ENCODE peak calls at places on chromosomes 1 and 21, in five cellular contexts. Q is H4; N is NCI-H187 treated with DMSO at 0.1 percent for 48 hours; S is stimulated activated CD4-positive, alpha-beta T cell treated with anti-CD3 and anti-CD28 coated beads, Interleukin-1b, Interleukin-23, amount 100 ng/mL, for 24 hours; Y is AG08395. R is an unnamed sample.

GRCh38 chr1:6358144-6358624 is 35.4 kb downstream of the ACOT7 start:
- DNase-seq in Y (no peak), Q (peak; percentile 94), S (no peak), N (no peak), R (peak; percentile 25)

GRCh38 chr1:113226118-113226517 is 153.1 kb downstream of the LRIG2 start:
- DNase-seq in S (no peak), Y (no peak), N (no peak), Q (peak; percentile 11), R (peak; percentile 12)

GRCh38 chr1:165903672-165904071 is 76.3 kb downstream of the UCK2 start:
- DNase-seq in Q (peak; percentile 48), N (no peak), Y (peak; percentile 52), S (no peak), R (no peak)

GRCh38 chr1:37958690-37959089 is 11.8 kb upstream of the INPP5B start:
- DNase-seq in N (no peak), Q (no peak), S (no peak), Y (peak; percentile 94), R (no peak)

GRCh38 chr1:162016616-162017015 is 7.1 kb downstream of the OLFML2B start:
- DNase-seq in Y (no peak), S (no peak), N (no peak), Q (no peak), R (no peak)

GRCh38 chr1:28915036-28915895 is 897 bp downstream of the EPB41 start:
- DNase-seq in Y (no peak), Q (peak; percentile 31), S (no peak), N (no peak), R (peak; percentile 69)

GRCh38 chr1:61626820-61627219 is 98.1 kb downstream of the TM2D1 start:
- DNase-seq in Y (no peak), Q (no peak), N (no peak), S (no peak), R (no peak)

GRCh38 chr1:95171270-95172245 is 54.4 kb downstream of the TLCD4 start:
- DNase-seq in Q (no peak), N (no peak), Y (no peak), S (no peak), R (no peak)

GRCh38 chr1:47795102-47795501 is 202.1 kb downstream of the TRABD2B start:
- DNase-seq in Y (no peak), N (no peak), Q (no peak), S (no peak), R (no peak)

GRCh38 chr1:183632087-183632486 is 3.5 kb downstream of the ARPC5 start:
- DNase-seq in N (no peak), Y (peak; percentile 30), Q (no peak), S (no peak), R (no peak)

GRCh38 chr21:35208810-35209517 is 159.9 kb upstream of the RUNX1 start:
- DNase-seq in S (no peak), Y (peak; percentile 24), N (no peak), Q (no peak), R (no peak)

GRCh38 chr1:205592443-205593003 is 39.3 kb downstream of the ELK4 start:
- DNase-seq in N (no peak), Q (no peak), S (no peak), Y (no peak), R (no peak)

GRCh38 chr1:87869563-87869962 is 540.9 kb downstream of the LMO4 start:
- DNase-seq in S (no peak), N (no peak), Y (peak; percentile 51), Q (peak; percentile 36), R (no peak)

GRCh38 chr1:209618756-209619420 is 33.3 kb downstream of the LAMB3 start:
- DNase-seq in Q (peak; percentile 64), Y (peak; percentile 54), S (no peak), N (no peak), R (no peak)

GRCh38 chr1:91736146-91736998 is 149.6 kb downstream of the TGFBR3 start:
- DNase-seq in Q (peak; percentile 21), S (no peak), Y (peak; percentile 52), N (no peak), R (no peak)

GRCh38 chr1:32454726-32455125 is 10.1 kb upstream of the ZBTB8B start:
- DNase-seq in Y (no peak), N (no peak), Q (no peak), S (no peak), R (no peak)

GRCh38 chr1:21626921-21627339 is 42.2 kb downstream of the RAP1GAP start:
- DNase-seq in N (no peak), Q (peak; percentile 62), S (no peak), Y (no peak), R (no peak)

GRCh38 chr1:218938259-218938658 is 235.4 kb upstream of the LYPLAL1 start:
- DNase-seq in S (no peak), Y (no peak), Q (peak; percentile 47), N (no peak), R (no peak)

GRCh38 chr1:38020361-38020760 is 7.8 kb downstream of the UTP11 start:
- DNase-seq in S (no peak), Q (no peak), N (no peak), Y (no peak), R (no peak)

GRCh38 chr1:180923024-180923841 is 10.5 kb downstream of the KIAA1614 start:
- DNase-seq in Q (peak; percentile 40), N (no peak), S (no peak), Y (no peak), R (no peak)

GRCh38 chr1:64934115-64934880 is 32.1 kb downstream of the JAK1 start:
- DNase-seq in Q (peak; percentile 75), S (no peak), Y (peak; percentile 73), N (no peak), R (no peak)